ENCODE peak calls at places on chromosomes 16 and 17, in seven cellular contexts. C, Y, W, X, L, I and G are unnamed samples.

GRCh38 chr17:9677932-9678331 is 32.6 kb downstream of the USP43 start:
- DNase-seq in W (no peak), C (no peak), I (no peak), X (no peak), L (no peak), Y (no peak), G (no peak)

GRCh38 chr17:1906622-1907021 is 76.8 kb downstream of the RPA1 start:
- DNase-seq in L (no peak), I (peak), W (no peak), X (no peak), Y (peak), C (no peak), G (no peak)

GRCh38 chr16:75247249-75247648 is 4.2 kb downstream of the BCAR1 start:
- DNase-seq in C (no peak), Y (no peak), I (no peak), W (no peak), L (no peak), X (peak), G (no peak)

GRCh38 chr17:5912927-5913565 is 157.1 kb upstream of the WSCD1 start:
- DNase-seq in X (peak), W (no peak), L (no peak), Y (no peak), C (no peak), I (no peak), G (no peak)

GRCh38 chr17:32127156-32127897 is 15.0 kb upstream of the RHOT1 start:
- DNase-seq in C (peak), L (peak), X (peak), I (peak), W (peak), Y (peak), G (peak)

GRCh38 chr17:4485676-4486646 is 12.7 kb upstream of the SPNS2 start:
- DNase-seq in Y (no peak), W (peak), C (peak), I (no peak), L (peak), X (no peak), G (no peak)

GRCh38 chr16:47970291-47970931 is 185.4 kb downstream of the ABCC12 start:
- DNase-seq in I (peak), C (no peak), L (no peak), Y (peak), X (no peak), W (no peak), G (peak)

GRCh38 chr17:75036643-75037268 is 10.0 kb downstream of the ATP5PD start:
- DNase-seq in X (peak), C (no peak), I (peak), W (peak), L (no peak), Y (peak), G (no peak)

GRCh38 chr17:2551928-2552327 is 40.2 kb upstream of the METTL16 start:
- DNase-seq in Y (no peak), L (no peak), W (no peak), C (no peak), I (no peak), X (no peak), G (no peak)

GRCh38 chr16:85209526-85210121 is 97.4 kb upstream of the CIBAR2 start:
- DNase-seq in L (no peak), W (no peak), I (peak), X (no peak), C (no peak), Y (no peak), G (no peak)

GRCh38 chr16:25707982-25708583 is 16.3 kb downstream of the HS3ST4 start:
- DNase-seq in W (no peak), C (no peak), L (peak), X (no peak), I (peak), Y (peak), G (no peak)

GRCh38 chr16:28977703-28978641 is 3.4 kb downstream of the SPNS1 start:
- DNase-seq in X (no peak), L (no peak), I (peak), W (peak), C (peak), Y (peak), G (no peak)

GRCh38 chr17:57577751-57578607 is 167.1 kb downstream of the CCDC182 start:
- DNase-seq in C (no peak), X (no peak), Y (peak), W (no peak), L (no peak), I (peak), G (peak)

GRCh38 chr16:84810518-84811273 is 9.1 kb upstream of the CRISPLD2 start:
- DNase-seq in W (no peak), Y (no peak), L (no peak), I (no peak), X (no peak), C (no peak), G (no peak)

GRCh38 chr17:7836596-7837374 is 2.8 kb downstream of the KDM6B start:
- DNase-seq in I (peak), X (peak), L (no peak), W (peak), C (peak), Y (peak), G (peak)

GRCh38 chr17:76905836-76906235 is 37.6 kb downstream of the MGAT5B start:
- DNase-seq in L (no peak), X (no peak), W (no peak), C (no peak), I (no peak), Y (no peak), G (no peak)

GRCh38 chr16:66134875-66135274 is 231.6 kb upstream of the CDH5 start:
- DNase-seq in Y (no peak), I (no peak), C (no peak), W (no peak), L (no peak), X (no peak), G (no peak)

GRCh38 chr16:700684-701584 is 4.7 kb downstream of the FBXL16 start:
- DNase-seq in Y (peak), I (peak), C (no peak), X (no peak), W (peak), L (no peak), G (peak)

GRCh38 chr16:71540-72341 is 690 bp downstream of the RHBDF1 start:
- DNase-seq in W (no peak), L (no peak), X (no peak), I (peak), C (no peak), Y (peak), G (peak)

GRCh38 chr17:8310601-8311123 is 621 bp downstream of the ARHGEF15 start:
- DNase-seq in I (no peak), L (no peak), W (no peak), X (no peak), Y (no peak), C (no peak), G (no peak)

GRCh38 chr17:81250286-81251090 is 11.4 kb downstream of the NDUFAF8 start:
- DNase-seq in L (no peak), C (no peak), W (no peak), Y (no peak), I (no peak), X (no peak), G (no peak)

GRCh38 chr16:85396879-85397871 is 215.9 kb upstream of the GSE1 start:
- DNase-seq in W (peak), X (no peak), L (peak), C (peak), Y (peak), I (no peak), G (no peak)

GRCh38 chr16:50607051-50607431 is 58.8 kb downstream of the NKD1 start:
- DNase-seq in X (no peak), Y (no peak), W (no peak), C (no peak), I (no peak), L (no peak), G (no peak)

GRCh38 chr17:60947100-60947499 is 269.4 kb downstream of the BCAS3 start:
- DNase-seq in W (no peak), C (no peak), Y (no peak), I (no peak), L (no peak), X (no peak), G (no peak)

GRCh38 chr16:23131841-23132576 is 17.2 kb downstream of the USP31 start:
- DNase-seq in I (no peak), Y (no peak), L (no peak), X (no peak), W (no peak), C (no peak), G (no peak)

GRCh38 chr16:48829911-48830310 is 219.9 kb upstream of the N4BP1 start:
- DNase-seq in C (no peak), L (no peak), W (no peak), I (no peak), X (no peak), Y (no peak), G (no peak)

GRCh38 chr17:72407336-72408121 is 286.7 kb downstream of the SOX9 start:
- DNase-seq in L (no peak), W (no peak), I (no peak), X (peak), C (peak), Y (peak), G (no peak)

GRCh38 chr17:28811594-28812135 is 30.9 kb downstream of the FAM222B start:
- DNase-seq in W (no peak), I (no peak), L (no peak), Y (peak), C (no peak), X (no peak), G (no peak)

GRCh38 chr16:20402651-20403050 is 1.9 kb downstream of the PDILT start:
- DNase-seq in X (no peak), Y (no peak), C (no peak), I (no peak), L (no peak), W (no peak), G (no peak)

GRCh38 chr17:20266806-20267458 is 200.4 kb downstream of the LGALS9B start:
- DNase-seq in C (no peak), W (no peak), X (no peak), Y (peak), I (no peak), L (no peak), G (no peak)

GRCh38 chr16:49700928-49701685 is 154.8 kb downstream of the ZNF423 start:
- DNase-seq in Y (no peak), W (no peak), I (peak), X (no peak), C (no peak), L (no peak), G (no peak)

GRCh38 chr17:35236821-35237220 is 6.1 kb upstream of the SLFN5 start:
- DNase-seq in L (no peak), Y (no peak), C (no peak), W (no peak), X (no peak), I (no peak), G (no peak)

GRCh38 chr17:6374761-6375312 is 60.1 kb downstream of the AIPL1 start:
- DNase-seq in C (no peak), L (no peak), Y (peak), X (no peak), W (peak), I (peak), G (peak)